ENCODE peak calls at places on chromosomes 1 and 21, in five cellular contexts. J is transverse colon, G is AG09309, Y is fibroblast of lung, I is GM20000. H is an unnamed sample.

GRCh38 chr21:31108969-31109368 is 70.7 kb upstream of the KRTAP19-8 start:
- DNase-seq in G (no peak), Y (peak; percentile 3), I (peak; percentile 44), J (no peak), H (no peak)

GRCh38 chr21:46058339-46059145 is 39.4 kb upstream of the COL6A2 start:
- DNase-seq in G (no peak), J (no peak), I (no peak), Y (no peak), H (no peak)

GRCh38 chr1:11842154-11843041 is 5.2 kb downstream of the NPPA start:
- DNase-seq in G (no peak), Y (no peak), I (peak; percentile 49), J (peak; percentile 18), H (no peak)

GRCh38 chr1:198157847-198158765 is 1.3 kb downstream of the NEK7 start:
- DNase-seq in Y (peak; percentile 54), I (peak; percentile 33), G (no peak), J (peak; percentile 14), H (no peak)

GRCh38 chr1:214833357-214833756 is 230.4 kb downstream of the CENPF start:
- DNase-seq in Y (peak; percentile 86), I (no peak), J (no peak), G (peak; percentile 60), H (peak; percentile 68)

GRCh38 chr1:18557621-18558465 is 72.8 kb upstream of the PAX7 start:
- DNase-seq in Y (no peak), I (no peak), G (no peak), J (peak; percentile 16), H (no peak)

GRCh38 chr1:176559474-176560390 is 96.8 kb downstream of the PAPPA2 start:
- DNase-seq in J (peak; percentile 21), Y (peak; percentile 50), G (peak; percentile 41), I (peak; percentile 56), H (no peak)

GRCh38 chr1:68975534-68975933 is 478.7 kb upstream of the DEPDC1 start:
- DNase-seq in I (no peak), Y (peak; percentile 50), G (no peak), J (no peak), H (no peak)

GRCh38 chr1:214398490-214398889 is 117.5 kb downstream of the SMYD2 start:
- DNase-seq in G (no peak), I (no peak), J (no peak), Y (no peak), H (no peak)

GRCh38 chr1:220956861-220957605 is 77.8 kb downstream of the HLX start:
- DNase-seq in Y (peak; percentile 98), I (no peak), J (no peak), G (peak; percentile 97), H (peak; percentile 98)

GRCh38 chr1:218473527-218473926 is 128.4 kb downstream of the TGFB2 start:
- DNase-seq in J (no peak), G (no peak), Y (peak; percentile 79), I (no peak), H (no peak)

GRCh38 chr1:221241592-221241991 is 362.3 kb downstream of the HLX start:
- DNase-seq in J (no peak), I (no peak), Y (no peak), G (no peak), H (no peak)

GRCh38 chr1:117646007-117646913 is 40.4 kb downstream of the TENT5C start:
- DNase-seq in J (no peak), G (peak; percentile 34), I (no peak), Y (no peak), H (peak; percentile 3)

GRCh38 chr1:66527688-66528087 is 6.3 kb upstream of the SGIP1 start:
- DNase-seq in G (no peak), J (no peak), Y (peak; percentile 79), I (no peak), H (no peak)

GRCh38 chr1:234004575-234004974 is 100.1 kb downstream of the SLC35F3 start:
- DNase-seq in G (no peak), I (no peak), Y (no peak), J (no peak), H (no peak)

GRCh38 chr1:51948491-51948915 is 42.0 kb downstream of the RAB3B start:
- DNase-seq in I (no peak), G (no peak), J (no peak), Y (no peak), H (no peak)

GRCh38 chr1:75954594-75954993 is 22.4 kb upstream of the ASB17 start:
- DNase-seq in G (no peak), I (no peak), J (no peak), Y (peak; percentile 5), H (no peak)

GRCh38 chr1:202579806-202580205 is 130.4 kb downstream of the SYT2 start:
- DNase-seq in G (peak; percentile 59), I (no peak), Y (peak; percentile 96), J (no peak), H (peak; percentile 84)

GRCh38 chr1:153260980-153261792 is 1.7 kb downstream of the LORICRIN start:
- DNase-seq in I (peak; percentile 51), G (no peak), J (no peak), Y (peak; percentile 38), H (no peak)

GRCh38 chr1:161885759-161886158 is 119.6 kb downstream of the ATF6 start:
- DNase-seq in J (no peak), I (no peak), G (no peak), Y (no peak), H (no peak)

GRCh38 chr1:205443585-205444299 is 12.1 kb downstream of the BLACAT1 start:
- DNase-seq in J (no peak), Y (no peak), G (no peak), I (no peak), H (no peak)

GRCh38 chr21:27149034-27149433 is 182.1 kb upstream of the ADAMTS5 start:
- DNase-seq in J (no peak), G (peak; percentile 46), I (no peak), Y (peak; percentile 44), H (peak; percentile 88)

GRCh38 chr1:50570064-50570463 is 146.8 kb upstream of the DMRTA2 start:
- DNase-seq in G (no peak), I (no peak), Y (peak; percentile 75), J (no peak), H (no peak)

GRCh38 chr1:67616394-67616985 is 68.5 kb upstream of the GADD45A start:
- DNase-seq in J (no peak), G (no peak), Y (peak; percentile 45), I (no peak), H (no peak)

GRCh38 chr1:217417363-217417762 is 213.5 kb downstream of the GPATCH2 start:
- DNase-seq in Y (no peak), G (no peak), J (no peak), I (no peak), H (no peak)

GRCh38 chr1:67948155-67949075 is 102.0 kb downstream of the DIRAS3 start:
- DNase-seq in I (no peak), G (peak; percentile 52), J (no peak), Y (peak; percentile 86), H (peak; percentile 56)

GRCh38 chr1:15141933-15142647 is 11.5 kb upstream of the TMEM51 start:
- DNase-seq in J (no peak), Y (peak; percentile 94), G (peak; percentile 11), I (no peak), H (no peak)

GRCh38 chr1:179866616-179867015 is 11.0 kb downstream of the TOR1AIP2 start:
- DNase-seq in Y (no peak), I (no peak), J (no peak), G (no peak), H (no peak)

GRCh38 chr21:29293495-29293894 is 5.2 kb upstream of the BACH1 start:
- DNase-seq in G (no peak), I (peak; percentile 60), J (no peak), Y (no peak), H (no peak)

GRCh38 chr1:206901944-206902343 is 4.7 kb downstream of the IL24 start:
- DNase-seq in Y (no peak), I (no peak), G (no peak), J (no peak), H (no peak)
- TF ChIP-seq CTCF in Y (no peak), I (no peak), G (no peak), J (no peak), H (no peak)

GRCh38 chr1:86750076-86750475 is 45.7 kb downstream of the SH3GLB1 start:
- DNase-seq in G (no peak), Y (no peak), J (no peak), I (no peak), H (no peak)

GRCh38 chr1:86748622-86749373 is 44.4 kb downstream of the SH3GLB1 start:
- DNase-seq in J (no peak), G (no peak), Y (no peak), I (no peak), H (no peak)

GRCh38 chr1:86741947-86742572 is 37.7 kb downstream of the SH3GLB1 start:
- DNase-seq in I (peak; percentile 10), Y (no peak), G (no peak), J (peak; percentile 20), H (no peak)

GRCh38 chr1:86750530-86750929 is 46.2 kb downstream of the SH3GLB1 start:
- DNase-seq in I (no peak), G (no peak), J (no peak), Y (no peak), H (no peak)

GRCh38 chr1:86747304-86747703 is 42.9 kb downstream of the SH3GLB1 start:
- DNase-seq in Y (no peak), G (no peak), J (no peak), I (no peak), H (no peak)
- TF ChIP-seq CTCF in Y (no peak), G (no peak), J (no peak), I (no peak), H (no peak)

GRCh38 chr1:209648931-209649776 is 3.1 kb downstream of the LAMB3 start:
- DNase-seq in I (no peak), G (peak; percentile 89), J (peak; percentile 44), Y (peak; percentile 93), H (peak; percentile 75)

GRCh38 chr1:209648366-209648765 is 3.9 kb downstream of the LAMB3 start:
- DNase-seq in I (no peak), J (no peak), G (no peak), Y (no peak), H (no peak)

GRCh38 chr1:209647212-209647611 is 5.0 kb downstream of the LAMB3 start:
- DNase-seq in J (no peak), I (no peak), G (no peak), Y (no peak), H (no peak)

GRCh38 chr1:209645574-209646452 is 6.4 kb downstream of the LAMB3 start:
- DNase-seq in J (no peak), G (no peak), I (no peak), Y (no peak), H (no peak)

DNA sequence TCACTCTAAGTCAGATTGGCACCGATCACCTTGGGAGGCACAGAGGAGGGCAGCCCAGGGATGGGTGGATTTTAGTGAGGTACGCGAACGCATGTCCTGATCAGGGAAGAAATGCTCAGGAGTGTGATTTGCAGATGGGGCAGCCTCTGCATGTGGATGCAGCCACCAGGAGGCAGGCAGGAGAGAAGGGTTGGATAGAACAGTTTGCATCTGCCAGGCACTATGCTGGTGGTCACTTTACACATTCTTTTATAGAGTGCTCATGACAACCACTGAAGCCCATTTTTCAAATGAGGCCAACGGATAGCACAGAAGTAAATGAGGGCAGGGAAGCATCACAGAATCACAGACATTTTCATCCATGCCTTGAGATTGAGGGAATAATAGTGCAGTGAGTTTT is 5.7 kb downstream of the LAMB3 start:
- DNase-seq in J (no peak), I (no peak), Y (peak; percentile 73), G (no peak), H (no peak)
- TF ChIP-seq CTCF in J (no peak), I (no peak), Y (peak; percentile 41), G (peak; percentile 53), H (peak; percentile 58)

DNA sequence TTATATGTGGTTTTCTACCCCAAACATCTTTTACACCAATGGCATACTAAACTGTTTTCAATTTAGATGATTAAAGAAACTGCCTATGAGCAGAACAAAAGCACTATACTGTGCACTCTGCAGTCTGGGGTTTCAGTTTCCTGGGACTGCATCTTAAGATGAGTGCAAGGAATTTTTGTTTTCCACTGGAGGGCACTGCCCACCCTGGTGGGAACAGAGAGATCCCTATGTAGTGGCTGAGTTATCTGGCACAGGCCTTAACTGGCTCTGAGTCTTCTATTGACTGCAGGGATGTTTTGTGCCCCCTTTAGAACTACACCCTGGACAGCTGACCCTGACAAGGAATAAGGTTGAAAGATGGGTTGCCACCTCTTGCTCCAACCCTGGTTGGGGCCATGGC is 12.0 kb downstream of the PROK1 start:
- DNase-seq in I (no peak), J (no peak), G (no peak), Y (no peak), H (no peak)
- TF ChIP-seq CTCF in I (no peak), J (no peak), G (peak; percentile 12), Y (no peak), H (no peak)

H was measured in AG04449.